ENCODE peak calls at places on chromosomes 2 and 18, in five cellular contexts. X, U, P, W and B are unnamed samples. For H3K9me3, the result is how much of the 10 kb centered on the place peaks cover.

GRCh38 chr2:106108351-106108750 is 85.8 kb downstream of the UXS1 start:
- DNase-seq in W (no peak), P (no peak), X (no peak), U (no peak), B (no peak)

GRCh38 chr2:71880846-71881610 is 266.6 kb downstream of the CYP26B1 start:
- DNase-seq in U (no peak), P (no peak), X (peak), W (peak), B (peak)

GRCh38 chr18:3458952-3459853 is 9.2 kb downstream of the TGIF1 start:
- DNase-seq in U (no peak), P (no peak), W (no peak), X (no peak), B (no peak)

GRCh38 chr2:128605931-128606330 is 287.3 kb upstream of the HS6ST1 start:
- DNase-seq in U (no peak), P (no peak), W (no peak), X (peak), B (no peak)

GRCh38 chr2:36270758-36271157 is 84.8 kb upstream of the CRIM1 start:
- DNase-seq in X (no peak), U (no peak), P (no peak), W (no peak), B (no peak)

GRCh38 chr2:150885236-150885635 is 376.4 kb downstream of the RBM43 start:
- DNase-seq in P (no peak), X (no peak), U (no peak), W (no peak), B (no peak)

GRCh38 chr18:10908760-10909159 is 240.6 kb downstream of the PIEZO2 start:
- DNase-seq in W (no peak), P (no peak), U (no peak), X (no peak), B (no peak)

GRCh38 chr2:236545814-236546480 is 23.7 kb upstream of the ACKR3 start:
- DNase-seq in U (peak), X (no peak), P (no peak), W (no peak), B (no peak)

GRCh38 chr2:16245481-16246054 is 305.2 kb downstream of the MYCN start:
- DNase-seq in U (no peak), P (no peak), X (no peak), W (no peak), B (no peak)

GRCh38 chr18:44732604-44733003 is 51.9 kb downstream of the SETBP1 start:
- DNase-seq in P (no peak), U (no peak), X (no peak), W (no peak), B (no peak)

GRCh38 chr2:61471905-61472805 is 1.3 kb upstream of the USP34 start:
- DNase-seq in W (no peak), U (no peak), X (no peak), P (peak), B (no peak)

GRCh38 chr2:156356006-156356764 is 23.7 kb upstream of the NR4A2 start:
- DNase-seq in P (no peak), U (no peak), X (no peak), W (no peak), B (no peak)

GRCh38 chr2:48855142-48855541 is 99.6 kb upstream of the LHCGR start:
- DNase-seq in W (no peak), U (no peak), X (no peak), P (no peak), B (no peak)

GRCh38 chr2:239932881-239933735 is 92.0 kb downstream of the NDUFA10 start:
- DNase-seq in X (peak), U (no peak), W (peak), P (no peak), B (no peak)

GRCh38 chr2:177172034-177172880 is 40.3 kb upstream of the HNRNPA3 start:
- DNase-seq in U (no peak), P (no peak), X (no peak), W (no peak), B (no peak)

GRCh38 chr18:35436076-35436649 is 59.0 kb upstream of the ZNF396 start:
- DNase-seq in P (no peak), W (no peak), U (no peak), X (no peak), B (no peak)

GRCh38 chr2:160379399-160379798 is 114.2 kb downstream of the RBMS1 start:
- DNase-seq in W (no peak), P (no peak), U (no peak), X (no peak), B (no peak)

GRCh38 chr2:173451137-173451536 is 96.5 kb downstream of the CDCA7 start:
- DNase-seq in X (no peak), U (no peak), W (no peak), P (peak), B (no peak)

GRCh38 chr2:239106314-239106908 is 258.5 kb downstream of the TWIST2 start:
- DNase-seq in P (no peak), U (no peak), W (peak), X (no peak), B (peak)

GRCh38 chr2:213104089-213104902 is 47.1 kb downstream of the IKZF2 start:
- DNase-seq in P (no peak), W (no peak), X (no peak), U (peak), B (no peak)

GRCh38 chr2:230250231-230250630 is 24.7 kb downstream of the SP140 start:
- DNase-seq in W (no peak), P (no peak), X (no peak), U (no peak), B (no peak)

GRCh38 chr2:145157626-145158025 is 637.7 kb upstream of the ZEB2 start:
- DNase-seq in X (no peak), U (no peak), W (no peak), P (no peak), B (no peak)

GRCh38 chr2:35871672-35872071 is 483.9 kb upstream of the CRIM1 start:
- DNase-seq in U (no peak), P (no peak), W (no peak), X (no peak), B (no peak)

GRCh38 chr2:171513719-171514160 is 8.5 kb upstream of the CYBRD1 start:
- DNase-seq in U (no peak), X (no peak), P (no peak), W (no peak), B (no peak)

GRCh38 chr2:231713738-231714638 is 5.7 kb downstream of the PTMA start:
- DNase-seq in X (peak), W (peak), P (peak), U (peak), B (peak)
- H3K9me3 ChIP-seq in X (under half), W (under half), P (under half), U (under half), B (under half)

DNA sequence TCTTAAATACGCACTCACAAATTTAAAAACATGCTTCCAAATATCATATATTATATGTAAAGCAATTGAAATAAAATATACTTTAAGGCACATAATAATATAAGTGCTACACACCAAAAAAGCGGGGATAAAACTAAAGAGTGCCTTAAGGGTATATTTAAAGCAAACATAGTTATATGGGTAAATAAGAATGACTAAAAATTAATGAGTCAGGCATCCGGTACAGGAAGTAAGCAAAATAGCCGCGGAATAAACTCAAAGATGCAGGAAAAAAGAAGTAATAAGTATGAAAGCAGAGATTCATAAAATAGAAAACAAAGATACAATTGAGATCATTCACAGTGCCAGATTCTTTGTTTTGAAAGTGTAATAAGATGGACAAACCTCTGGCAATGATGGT is 503.5 kb upstream of the SOX11 start:
- DNase-seq in U (no peak), X (no peak), W (no peak), P (no peak), B (no peak)
- H3K9me3 ChIP-seq in U (under half), X (under half), W (under half), P (under half), B (under half)

GRCh38 chr2:186733414-186733813 is 39.6 kb downstream of the FAM171B start:
- DNase-seq in W (no peak), X (no peak), U (no peak), P (no peak), B (no peak)
- H3K9me3 ChIP-seq in W (under half), X (under half), U (under half), P (under half), B (under half)

DNA sequence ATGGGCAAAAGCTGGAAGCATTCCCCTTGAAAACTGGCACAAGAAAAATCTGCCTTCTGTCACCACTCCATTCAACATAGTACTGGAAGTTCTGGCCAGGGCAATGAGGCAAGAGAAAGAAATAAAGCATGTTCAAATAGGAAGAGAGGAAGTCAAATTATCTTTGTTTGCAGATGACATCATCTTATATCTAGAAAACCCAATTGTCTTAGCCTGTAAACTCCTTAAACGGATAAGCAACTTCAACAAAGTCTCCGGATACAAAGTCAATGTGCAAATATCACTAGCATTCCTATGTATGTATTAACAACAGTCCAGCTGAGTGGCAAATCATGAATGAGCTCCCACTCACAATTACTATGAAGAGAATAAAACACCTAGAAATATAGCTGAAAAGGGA is 1579.3 kb downstream of the SUCLG1 start:
- DNase-seq in W (no peak), X (no peak), U (no peak), P (no peak), B (no peak)
- H3K9me3 ChIP-seq in W (under half), X (under half), U (under half), P (under half), B (under half)

GRCh38 chr2:12863937-12864336 is 147.2 kb downstream of the TRIB2 start:
- DNase-seq in X (no peak), W (no peak), U (no peak), P (no peak), B (no peak)
- H3K9me3 ChIP-seq in X (under half), W (under half), U (under half), P (under half), B (under half)

GRCh38 chr2:149221898-149222297 is 108.5 kb upstream of the LYPD6 start:
- DNase-seq in U (no peak), W (no peak), P (no peak), X (no peak), B (no peak)
- H3K9me3 ChIP-seq in U (under half), W (under half), P (under half), X (under half), B (under half)

GRCh38 chr18:78636260-78636659 is 343.4 kb upstream of the SALL3 start:
- DNase-seq in X (no peak), W (no peak), U (no peak), P (no peak), B (no peak)
- H3K9me3 ChIP-seq in X (under half), W (under half), U (under half), P (under half), B (under half)

GRCh38 chr18:13353424-13353823 is 134.9 kb downstream of the LDLRAD4 start:
- DNase-seq in X (no peak), W (no peak), P (no peak), U (no peak), B (no peak)
- H3K9me3 ChIP-seq in X (under half), W (under half), P (under half), U (under half), B (under half)